ENCODE peak calls at places on chromosome 6, in six cellular contexts. One of them, this sample, is unnamed.

GRCh38 chr6:25041676-25042598 is 106.2 kb upstream of the RIPOR2 start:
- DNase-seq in transverse colon: peak; percentile 30
- DNase-seq in SK-N-SH: no peak
- DNase-seq in foreskin fibroblast: no peak
- DNase-seq in upper lobe of right lung: no peak
- DNase-seq in cardiac fibroblast: no peak
- DNase-seq in this sample: no peak

GRCh38 chr6:16345449-16346330 is 107.3 kb downstream of the GMPR start:
- DNase-seq in transverse colon: no peak
- DNase-seq in SK-N-SH: peak; percentile 78
- DNase-seq in foreskin fibroblast: peak; percentile 96
- DNase-seq in upper lobe of right lung: no peak
- DNase-seq in cardiac fibroblast: peak; percentile 66
- DNase-seq in this sample: peak; percentile 95

GRCh38 chr6:38167598-38167997 is 348.1 kb downstream of the ZFAND3 start:
- DNase-seq in transverse colon: no peak
- DNase-seq in SK-N-SH: no peak
- DNase-seq in foreskin fibroblast: no peak
- DNase-seq in upper lobe of right lung: no peak
- DNase-seq in cardiac fibroblast: no peak
- DNase-seq in this sample: no peak

GRCh38 chr6:41778895-41779294 is 805 bp downstream of the FRS3 start:
- DNase-seq in transverse colon: no peak
- DNase-seq in SK-N-SH: no peak
- DNase-seq in foreskin fibroblast: no peak
- DNase-seq in upper lobe of right lung: no peak
- DNase-seq in cardiac fibroblast: no peak
- DNase-seq in this sample: no peak

GRCh38 chr6:25431642-25432307 is 152.6 kb downstream of the CARMIL1 start:
- DNase-seq in transverse colon: no peak
- DNase-seq in SK-N-SH: no peak
- DNase-seq in foreskin fibroblast: no peak
- DNase-seq in upper lobe of right lung: no peak
- DNase-seq in cardiac fibroblast: no peak
- DNase-seq in this sample: no peak

GRCh38 chr6:108113557-108114519 is 39.3 kb upstream of the OSTM1 start:
- DNase-seq in transverse colon: no peak
- DNase-seq in SK-N-SH: peak; percentile 78
- DNase-seq in foreskin fibroblast: no peak
- DNase-seq in upper lobe of right lung: no peak
- DNase-seq in cardiac fibroblast: peak; percentile 70
- DNase-seq in this sample: peak; percentile 64

GRCh38 chr6:34145161-34146020 is 496 bp downstream of the GRM4 start:
- DNase-seq in transverse colon: no peak
- DNase-seq in SK-N-SH: peak; percentile 78
- DNase-seq in foreskin fibroblast: peak; percentile 59
- DNase-seq in upper lobe of right lung: peak; percentile 63
- DNase-seq in cardiac fibroblast: peak; percentile 46
- DNase-seq in this sample: peak; percentile 37

GRCh38 chr6:149563928-149564325 is 2.2 kb upstream of the GINM1 start:
- DNase-seq in transverse colon: no peak
- DNase-seq in SK-N-SH: no peak
- DNase-seq in foreskin fibroblast: no peak
- DNase-seq in upper lobe of right lung: no peak
- DNase-seq in cardiac fibroblast: no peak
- DNase-seq in this sample: peak; percentile 6

GRCh38 chr6:80642452-80642851 is 536.0 kb downstream of the BCKDHB start:
- DNase-seq in transverse colon: no peak
- DNase-seq in SK-N-SH: no peak
- DNase-seq in foreskin fibroblast: peak; percentile 53
- DNase-seq in upper lobe of right lung: no peak
- DNase-seq in cardiac fibroblast: no peak
- DNase-seq in this sample: peak; percentile 17

GRCh38 chr6:116881236-116881635 is 4.2 kb downstream of the RFX6 start:
- DNase-seq in transverse colon: no peak
- DNase-seq in SK-N-SH: no peak
- DNase-seq in foreskin fibroblast: no peak
- DNase-seq in upper lobe of right lung: no peak
- DNase-seq in cardiac fibroblast: no peak
- DNase-seq in this sample: peak; percentile 1
- TF ChIP-seq CTCF in transverse colon: no peak
- TF ChIP-seq CTCF in SK-N-SH: peak; percentile 37
- TF ChIP-seq CTCF in foreskin fibroblast: peak; percentile 2
- TF ChIP-seq CTCF in upper lobe of right lung: no peak
- TF ChIP-seq CTCF in cardiac fibroblast: no peak
- TF ChIP-seq CTCF in this sample: peak; percentile 11

DNA sequence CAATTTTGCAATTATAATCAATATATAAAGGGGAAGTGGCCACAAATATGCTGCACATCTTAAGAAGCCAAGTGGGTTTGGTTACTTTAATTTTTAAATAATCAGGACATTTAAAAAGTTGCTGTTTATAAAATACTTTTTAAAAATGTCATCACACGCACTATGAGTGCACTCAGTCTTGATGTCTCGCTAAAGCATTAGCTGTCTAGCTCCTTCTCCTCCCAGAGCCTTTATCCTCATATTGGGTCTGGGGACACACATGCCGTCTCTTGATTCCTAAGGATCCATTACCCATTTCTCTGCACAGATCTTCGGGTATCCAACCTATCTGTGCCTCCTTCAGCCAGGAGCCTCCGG is 439 bp upstream of the CAP2 start:
- DNase-seq in transverse colon: no peak
- DNase-seq in SK-N-SH: no peak
- DNase-seq in foreskin fibroblast: no peak
- DNase-seq in upper lobe of right lung: no peak
- DNase-seq in cardiac fibroblast: no peak
- DNase-seq in this sample: no peak
- H3K4me3 ChIP-seq in transverse colon: peak overlapping the region; percentile 68
- H3K4me3 ChIP-seq in SK-N-SH: peak overlapping the region; percentile 54
- H3K4me3 ChIP-seq in foreskin fibroblast: peak overlapping the region; percentile 58
- H3K4me3 ChIP-seq in upper lobe of right lung: peak overlapping the region; percentile 57
- H3K4me3 ChIP-seq in cardiac fibroblast: peak overlapping the region; percentile 57
- H3K4me3 ChIP-seq in this sample: peak overlapping the region; percentile 70

GRCh38 chr6:162907876-162908481 is 180.2 kb downstream of the PACRG start:
- DNase-seq in transverse colon: no peak
- DNase-seq in SK-N-SH: no peak
- DNase-seq in foreskin fibroblast: peak; percentile 35
- DNase-seq in upper lobe of right lung: no peak
- DNase-seq in cardiac fibroblast: peak; percentile 58
- DNase-seq in this sample: peak; percentile 63
- TF ChIP-seq CTCF in transverse colon: peak; percentile 40
- TF ChIP-seq CTCF in SK-N-SH: peak; percentile 60
- TF ChIP-seq CTCF in foreskin fibroblast: peak; percentile 28
- TF ChIP-seq CTCF in upper lobe of right lung: peak; percentile 46
- TF ChIP-seq CTCF in cardiac fibroblast: peak; percentile 36
- TF ChIP-seq CTCF in this sample: peak; percentile 50

DNA sequence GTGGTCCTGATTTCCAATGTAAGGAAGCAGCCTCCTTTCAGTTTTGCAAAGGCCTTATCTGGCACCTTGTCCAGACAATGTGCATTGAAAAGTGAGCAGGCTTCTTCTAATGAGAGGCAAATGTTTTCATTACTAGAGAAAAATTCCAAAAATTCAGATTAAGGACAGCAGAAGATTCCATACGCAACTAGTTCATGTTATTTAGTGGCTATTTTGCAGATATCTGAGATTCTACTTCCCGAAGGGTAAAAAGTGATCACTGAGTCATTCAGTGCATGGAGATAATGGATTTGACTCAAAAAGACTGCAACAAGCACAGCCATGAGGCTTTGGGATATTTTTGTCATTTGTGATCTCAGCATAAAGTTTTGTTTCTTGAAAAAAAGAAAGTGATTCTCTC is 29.9 kb downstream of the METTL24 start:
- DNase-seq in transverse colon: no peak
- DNase-seq in SK-N-SH: no peak
- DNase-seq in foreskin fibroblast: no peak
- DNase-seq in upper lobe of right lung: no peak
- DNase-seq in cardiac fibroblast: peak; percentile 60
- DNase-seq in this sample: peak; percentile 39
- H3K4me3 ChIP-seq in transverse colon: no peak overlapping the region
- H3K4me3 ChIP-seq in SK-N-SH: no peak overlapping the region
- H3K4me3 ChIP-seq in foreskin fibroblast: no peak overlapping the region
- H3K4me3 ChIP-seq in upper lobe of right lung: no peak overlapping the region
- H3K4me3 ChIP-seq in cardiac fibroblast: no peak overlapping the region
- H3K4me3 ChIP-seq in this sample: no peak overlapping the region

GRCh38 chr6:137353842-137354397 is 134.7 kb upstream of the IFNGR1 start:
- DNase-seq in transverse colon: no peak
- DNase-seq in SK-N-SH: no peak
- DNase-seq in foreskin fibroblast: no peak
- DNase-seq in upper lobe of right lung: no peak
- DNase-seq in cardiac fibroblast: no peak
- DNase-seq in this sample: no peak
- TF ChIP-seq CTCF in transverse colon: no peak
- TF ChIP-seq CTCF in SK-N-SH: no peak
- TF ChIP-seq CTCF in foreskin fibroblast: no peak
- TF ChIP-seq CTCF in upper lobe of right lung: no peak
- TF ChIP-seq CTCF in cardiac fibroblast: no peak
- TF ChIP-seq CTCF in this sample: no peak

GRCh38 chr6:133609404-133610270 is 279.3 kb upstream of the TCF21 start:
- DNase-seq in transverse colon: no peak
- DNase-seq in SK-N-SH: no peak
- DNase-seq in foreskin fibroblast: peak; percentile 100
- DNase-seq in upper lobe of right lung: no peak
- DNase-seq in cardiac fibroblast: peak; percentile 98
- DNase-seq in this sample: peak; percentile 99
- H3K4me3 ChIP-seq in transverse colon: no peak overlapping the region
- H3K4me3 ChIP-seq in SK-N-SH: no peak overlapping the region
- H3K4me3 ChIP-seq in foreskin fibroblast: no peak overlapping the region
- H3K4me3 ChIP-seq in upper lobe of right lung: no peak overlapping the region
- H3K4me3 ChIP-seq in cardiac fibroblast: no peak overlapping the region
- H3K4me3 ChIP-seq in this sample: no peak overlapping the region

DNA sequence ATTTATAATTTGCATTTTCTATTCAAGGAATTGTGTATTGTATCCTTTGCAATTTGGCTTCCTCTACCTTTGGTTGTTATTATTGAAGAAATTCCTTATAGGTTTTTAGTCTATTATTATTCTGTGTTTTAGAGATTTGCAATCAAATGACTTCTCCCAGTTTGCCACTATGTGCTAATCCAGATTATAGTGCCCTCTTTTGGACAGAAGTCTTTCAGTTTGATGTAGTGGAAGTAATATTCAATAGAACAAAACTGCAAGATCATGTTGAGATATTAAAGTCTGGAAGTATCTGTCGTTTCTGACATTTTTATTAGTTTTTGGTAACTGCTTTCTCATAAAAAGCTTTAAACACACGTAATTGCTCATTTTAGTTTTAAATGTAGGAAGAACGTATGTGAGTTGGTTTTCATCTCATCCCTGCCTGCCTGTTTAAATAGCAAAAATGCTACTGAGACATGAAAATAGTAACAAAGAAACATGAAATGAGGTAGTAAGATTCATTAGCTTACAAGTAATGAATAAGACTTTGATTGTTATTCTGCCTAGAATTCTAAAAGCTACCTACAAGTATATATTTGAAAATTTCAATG is 72.8 kb downstream of the RTN4IP1 start:
- DNase-seq in transverse colon: no peak
- DNase-seq in SK-N-SH: no peak
- DNase-seq in foreskin fibroblast: no peak
- DNase-seq in upper lobe of right lung: no peak
- DNase-seq in cardiac fibroblast: peak; percentile 62
- DNase-seq in this sample: peak; percentile 49
- TF ChIP-seq CTCF in transverse colon: peak; percentile 24
- TF ChIP-seq CTCF in SK-N-SH: peak; percentile 68
- TF ChIP-seq CTCF in foreskin fibroblast: peak; percentile 35
- TF ChIP-seq CTCF in upper lobe of right lung: peak; percentile 30
- TF ChIP-seq CTCF in cardiac fibroblast: peak; percentile 32
- TF ChIP-seq CTCF in this sample: peak; percentile 36

GRCh38 chr6:148528292-148528691 is 185.7 kb downstream of the SASH1 start:
- DNase-seq in transverse colon: no peak
- DNase-seq in SK-N-SH: no peak
- DNase-seq in foreskin fibroblast: no peak
- DNase-seq in upper lobe of right lung: no peak
- DNase-seq in cardiac fibroblast: no peak
- DNase-seq in this sample: peak; percentile 41

GRCh38 chr6:148532698-148533097 is 190.1 kb downstream of the SASH1 start:
- DNase-seq in transverse colon: no peak
- DNase-seq in SK-N-SH: no peak
- DNase-seq in foreskin fibroblast: no peak
- DNase-seq in upper lobe of right lung: no peak
- DNase-seq in cardiac fibroblast: no peak
- DNase-seq in this sample: no peak

GRCh38 chr6:148529010-148529409 is 186.4 kb downstream of the SASH1 start:
- DNase-seq in transverse colon: no peak
- DNase-seq in SK-N-SH: no peak
- DNase-seq in foreskin fibroblast: no peak
- DNase-seq in upper lobe of right lung: no peak
- DNase-seq in cardiac fibroblast: no peak
- DNase-seq in this sample: no peak

GRCh38 chr6:148530976-148531375 is 188.3 kb downstream of the SASH1 start:
- DNase-seq in transverse colon: no peak
- DNase-seq in SK-N-SH: no peak
- DNase-seq in foreskin fibroblast: no peak
- DNase-seq in upper lobe of right lung: no peak
- DNase-seq in cardiac fibroblast: peak; percentile 50
- DNase-seq in this sample: no peak

GRCh38 chr6:148530394-148530923 is 187.8 kb downstream of the SASH1 start:
- DNase-seq in transverse colon: no peak
- DNase-seq in SK-N-SH: no peak
- DNase-seq in foreskin fibroblast: peak; percentile 90
- DNase-seq in upper lobe of right lung: no peak
- DNase-seq in cardiac fibroblast: peak; percentile 81
- DNase-seq in this sample: peak; percentile 90
- H3K4me3 ChIP-seq in transverse colon: no peak overlapping the region
- H3K4me3 ChIP-seq in SK-N-SH: peak overlapping the region; percentile 10
- H3K4me3 ChIP-seq in foreskin fibroblast: peak overlapping the region; percentile 18
- H3K4me3 ChIP-seq in upper lobe of right lung: no peak overlapping the region
- H3K4me3 ChIP-seq in cardiac fibroblast: peak overlapping the region; percentile 34
- H3K4me3 ChIP-seq in this sample: peak overlapping the region; percentile 42

GRCh38 chr6:21597243-21597682 is 3.7 kb downstream of the SOX4 start:
- DNase-seq in transverse colon: no peak
- DNase-seq in SK-N-SH: no peak
- DNase-seq in foreskin fibroblast: no peak
- DNase-seq in upper lobe of right lung: no peak
- DNase-seq in cardiac fibroblast: no peak
- DNase-seq in this sample: no peak
- TF ChIP-seq CTCF in transverse colon: no peak
- TF ChIP-seq CTCF in SK-N-SH: peak; percentile 2
- TF ChIP-seq CTCF in foreskin fibroblast: no peak
- TF ChIP-seq CTCF in upper lobe of right lung: no peak
- TF ChIP-seq CTCF in cardiac fibroblast: no peak
- TF ChIP-seq CTCF in this sample: no peak

This sample was measured in fibroblast of villous mesenchyme.